ENCODE peak calls at places on chromosome 11, in five cellular contexts. O, X, F, P and U are unnamed samples.

GRCh38 chr11:126637800-126638175 is 282.3 kb downstream of the ST3GAL4 start:
- DNase-seq in F (no peak), P (no peak), O (no peak), X (no peak), U (no peak)

GRCh38 chr11:122287401-122287800 is 171.4 kb upstream of the BLID start:
- DNase-seq in X (no peak), F (no peak), O (no peak), P (no peak), U (no peak)

GRCh38 chr11:122663764-122664163 is 8.2 kb downstream of the UBASH3B start:
- DNase-seq in O (no peak), P (no peak), X (no peak), F (no peak), U (no peak)

GRCh38 chr11:109629734-109630133 is 207.7 kb downstream of the C11orf87 start:
- DNase-seq in P (no peak), O (no peak), F (no peak), X (no peak), U (no peak)

GRCh38 chr11:66002648-66003225 is 434 bp downstream of the BANF1 start:
- DNase-seq in O (peak), P (peak), X (no peak), F (no peak), U (no peak)

GRCh38 chr11:13668957-13669521 is 571 bp downstream of the FAR1 start:
- DNase-seq in F (peak), X (peak), O (peak), P (peak), U (peak)

GRCh38 chr11:92048415-92048814 is 176.2 kb upstream of the FAT3 start:
- DNase-seq in F (no peak), O (no peak), P (no peak), X (no peak), U (no peak)

GRCh38 chr11:70138403-70138802 is 60.3 kb downstream of the ANO1 start:
- DNase-seq in P (no peak), F (no peak), X (no peak), O (no peak), U (no peak)

GRCh38 chr11:17651681-17652080 is 67.7 kb upstream of the MYOD1 start:
- DNase-seq in O (no peak), X (no peak), P (no peak), F (no peak), U (no peak)

GRCh38 chr11:113705871-113706654 is at the start of gene TMPRSS5:
- DNase-seq in O (peak), X (no peak), P (no peak), F (no peak), U (peak)
- H3K27ac ChIP-seq in O (no peak), X (no peak), P (no peak), F (no peak), U (peak)

DNA sequence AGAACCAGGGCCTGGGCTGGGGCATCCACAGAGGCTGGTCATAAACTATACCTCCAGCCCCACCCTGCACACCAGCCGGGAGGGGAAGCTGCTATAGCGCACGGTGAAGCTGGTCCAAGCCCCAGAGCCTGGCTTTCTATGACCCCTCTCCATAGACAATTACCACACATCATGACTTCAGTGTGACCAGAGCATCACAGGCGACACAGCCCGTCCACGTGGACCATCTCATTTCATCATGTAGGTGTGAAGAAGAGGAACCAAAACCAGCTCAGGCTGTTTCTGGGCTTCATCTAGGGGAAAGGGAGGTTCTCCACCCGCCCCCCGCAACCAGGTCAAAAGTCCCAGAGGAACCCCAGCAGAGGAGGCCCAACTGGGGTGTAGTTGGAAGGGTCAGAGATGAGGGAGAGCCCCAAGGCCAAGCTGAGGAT is 3.0 kb downstream of the CXCR5 start:
- DNase-seq in X (no peak), P (no peak), F (no peak), O (no peak), U (no peak)
- H3K27ac ChIP-seq in X (no peak), P (no peak), F (no peak), O (peak), U (no peak)

GRCh38 chr11:46285173-46285572 is 7.7 kb downstream of the CREB3L1 start:
- DNase-seq in O (no peak), F (no peak), X (no peak), P (no peak), U (no peak)

GRCh38 chr11:46286789-46287188 is 9.3 kb downstream of the CREB3L1 start:
- DNase-seq in X (no peak), P (no peak), O (no peak), F (no peak), U (no peak)

GRCh38 chr11:46281374-46281831 is 3.9 kb downstream of the CREB3L1 start:
- DNase-seq in X (no peak), O (peak), P (no peak), F (peak), U (no peak)

GRCh38 chr11:46288451-46288850 is 11.0 kb downstream of the CREB3L1 start:
- DNase-seq in O (no peak), P (no peak), X (no peak), F (no peak), U (no peak)

DNA sequence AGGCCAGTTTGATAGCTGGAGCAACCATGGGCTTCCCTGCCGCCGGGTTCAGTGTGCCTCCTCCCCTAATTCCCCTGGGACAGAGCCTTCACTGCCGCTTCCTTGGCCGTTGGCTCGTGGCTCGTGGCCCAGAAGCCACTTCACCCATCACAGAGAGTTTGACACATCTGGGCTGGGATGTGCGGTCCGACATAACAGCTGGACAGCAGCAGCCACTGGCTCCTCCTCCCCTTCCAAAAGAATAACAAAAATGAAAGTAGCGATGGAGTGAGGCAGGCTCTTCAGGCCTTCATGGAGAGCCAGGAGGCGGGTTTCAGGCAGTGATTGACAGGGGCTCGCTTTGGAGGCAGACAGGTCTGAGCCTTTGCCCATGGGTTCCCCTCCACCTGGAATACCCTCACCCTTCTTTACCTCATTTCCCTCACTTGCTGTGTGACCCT is 8.2 kb downstream of the CREB3L1 start:
- DNase-seq in X (no peak), P (no peak), O (peak), F (no peak), U (no peak)
- H3K27ac ChIP-seq in X (no peak), P (peak), O (peak), F (peak), U (no peak)

GRCh38 chr11:26996056-26996455 is 2.1 kb downstream of the FIBIN start:
- DNase-seq in F (no peak), X (no peak), P (no peak), O (no peak), U (no peak)
- H3K27ac ChIP-seq in F (no peak), X (no peak), P (no peak), O (peak), U (no peak)

DNA sequence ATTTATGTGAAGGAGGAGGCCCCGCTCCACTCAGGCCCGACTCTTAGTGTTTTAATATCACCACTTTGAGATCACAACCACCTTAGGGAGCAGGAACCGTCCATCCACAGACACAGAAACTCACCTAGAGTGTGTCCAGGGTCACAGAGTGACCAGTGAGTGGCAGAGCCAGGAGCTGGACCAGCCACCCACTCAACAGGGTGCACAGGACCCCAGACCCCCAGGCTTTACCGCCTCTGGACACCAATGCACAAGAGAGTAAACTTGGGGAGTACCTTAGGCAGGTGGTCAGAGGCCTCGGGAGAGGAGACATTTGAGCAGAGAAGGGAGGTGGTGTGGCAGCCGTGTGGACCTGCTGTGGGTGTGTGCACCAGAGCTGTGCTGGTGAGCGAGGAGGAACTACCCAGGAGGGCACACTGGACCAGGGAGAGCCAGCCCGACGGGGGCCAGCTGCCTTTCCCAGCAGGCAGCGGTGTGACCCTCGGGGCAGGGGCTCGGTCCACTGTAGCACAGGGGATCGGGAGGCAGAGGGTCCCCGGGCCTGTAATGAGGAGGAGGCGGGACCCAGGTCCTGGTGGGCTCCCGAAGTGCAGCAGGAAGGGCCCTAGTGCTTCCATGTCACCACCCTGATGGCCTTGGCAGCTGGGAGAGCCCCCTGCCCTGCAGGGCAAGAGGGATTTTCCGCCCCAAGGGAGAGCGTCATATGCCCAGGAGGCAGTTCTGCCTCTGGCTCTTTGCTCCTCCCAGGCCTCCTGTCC is 7.6 kb upstream of the NLRP6 start:
- DNase-seq in O (no peak), X (no peak), P (no peak), F (peak), U (no peak)
- H3K27ac ChIP-seq in O (peak), X (no peak), P (peak), F (no peak), U (peak)

DNA sequence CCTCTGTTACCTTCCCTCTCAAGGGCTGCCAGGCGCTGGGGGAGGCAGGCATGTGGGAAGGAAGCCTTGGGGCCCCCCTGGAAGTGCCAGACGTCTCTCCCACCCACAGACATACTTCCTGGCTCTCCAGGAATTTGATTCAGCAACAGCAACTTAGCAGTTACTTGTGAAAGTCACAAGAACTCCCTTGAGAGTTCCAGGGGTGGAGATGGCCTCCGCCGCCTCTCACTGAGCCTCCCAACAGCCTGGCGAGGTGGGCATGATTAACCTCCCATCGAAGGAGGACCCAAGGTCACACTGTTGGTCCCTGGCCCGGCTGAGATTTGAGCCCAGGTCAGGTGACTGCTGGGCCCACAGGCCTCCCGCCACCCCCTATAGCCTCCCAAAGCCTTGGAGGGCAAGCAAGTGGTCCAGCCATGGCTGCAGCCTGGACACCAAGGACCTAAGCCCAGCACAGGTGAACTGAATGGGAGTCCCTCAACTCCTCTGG is 14.0 kb upstream of the TSKU start:
- DNase-seq in F (no peak), X (no peak), P (no peak), O (no peak), U (no peak)
- H3K27ac ChIP-seq in F (peak), X (no peak), P (peak), O (no peak), U (no peak)

GRCh38 chr11:115682901-115683300 is 178.7 kb upstream of the CADM1 start:
- DNase-seq in X (no peak), F (no peak), P (no peak), O (no peak), U (no peak)
- H3K27ac ChIP-seq in X (no peak), F (no peak), P (no peak), O (no peak), U (no peak)

GRCh38 chr11:11845066-11845465 is 3.3 kb downstream of the USP47 start:
- DNase-seq in O (no peak), P (no peak), F (peak), X (no peak), U (no peak)
- H3K27ac ChIP-seq in O (peak), P (no peak), F (peak), X (no peak), U (no peak)

DNA sequence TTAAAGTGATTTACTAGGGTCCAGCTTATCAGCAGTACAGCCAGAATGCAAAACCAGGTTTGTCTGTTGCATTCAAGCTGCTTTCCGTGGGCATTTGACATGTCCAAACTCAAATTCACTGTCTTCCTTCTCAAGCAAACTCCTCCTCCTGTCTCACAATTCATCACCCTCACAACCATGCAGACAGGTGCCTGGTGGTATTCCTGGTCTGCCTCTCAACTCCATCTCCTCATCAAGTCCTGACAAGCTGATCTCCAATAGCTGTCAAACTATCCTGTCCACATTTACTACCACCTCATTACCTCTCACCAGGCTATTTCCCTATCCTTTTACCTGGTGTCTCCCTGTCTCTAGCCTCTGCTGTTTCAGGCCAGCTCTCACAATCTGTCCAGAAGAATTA is 49.1 kb upstream of the LYVE1 start:
- DNase-seq in P (no peak), F (no peak), X (no peak), O (no peak), U (no peak)
- H3K27ac ChIP-seq in P (peak), F (no peak), X (no peak), O (peak), U (no peak)

GRCh38 chr11:86743223-86744118 is 56.9 kb upstream of the PRSS23 start:
- DNase-seq in P (no peak), F (peak), X (peak), O (peak), U (no peak)
- H3K27ac ChIP-seq in P (peak), F (peak), X (peak), O (peak), U (no peak)